ENCODE peak calls at places on chromosomes 12 and 14, in nine cellular contexts. Z is T-cell; I is breast epithelium; Q is bronchial epithelial cell; K is EH; Y is EL; V is dorsolateral prefrontal cortex; T is erythroblast; X is activated CD8-positive, alpha-beta memory T cell treated with anti-CD3 and anti-CD28 coated beads, Interleukin-2, amount 50 U/mL, for 48 hours. O is an unnamed sample.

GRCh38 chr14:75794615-75795038 is 133.6 kb downstream of the TTLL5 start:
- DNase-seq in Z (no peak), I (no peak), Q (peak; percentile 41), K (peak; percentile 74), Y (peak; percentile 37), V (no peak), T (no peak), X (no peak), O (no peak)

GRCh38 chr12:1220127-1221092 is 229.4 kb downstream of the ERC1 start:
- DNase-seq in Z (no peak), I (no peak), Q (peak; percentile 21), K (no peak), Y (no peak), V (no peak), T (no peak), X (no peak), O (no peak)

GRCh38 chr14:73740921-73741326 is 26.7 kb upstream of the PNMA1 start:
- DNase-seq in Z (no peak), I (peak; percentile 77), Q (peak; percentile 77), K (no peak), Y (peak; percentile 29), V (no peak), T (peak; percentile 71), X (no peak), O (peak; percentile 70)

GRCh38 chr12:102298022-102298421 is 100.4 kb upstream of the PMCH start:
- DNase-seq in Z (no peak), I (no peak), Q (peak; percentile 90), K (peak; percentile 92), Y (peak; percentile 73), V (no peak), T (no peak), X (no peak), O (no peak)

GRCh38 chr14:49206832-49207231 is 379.3 kb downstream of the RPS29 start:
- DNase-seq in Z (no peak), I (no peak), Q (no peak), K (no peak), Y (no peak), V (no peak), T (no peak), X (no peak), O (no peak)

GRCh38 chr12:94404854-94405253 is 54.8 kb downstream of the CEP83 start:
- DNase-seq in Z (no peak), I (no peak), Q (no peak), K (no peak), Y (no peak), V (no peak), T (no peak), X (no peak), O (no peak)

GRCh38 chr12:19010726-19011125 is 118.8 kb upstream of the PLEKHA5 start:
- DNase-seq in Z (no peak), I (no peak), Q (no peak), K (no peak), Y (no peak), V (no peak), T (no peak), X (no peak), O (no peak)

GRCh38 chr14:71659165-71659564 is 273.1 kb upstream of the RGS6 start:
- DNase-seq in Z (no peak), I (no peak), Q (peak; percentile 48), K (peak; percentile 41), Y (peak; percentile 34), V (no peak), T (no peak), X (no peak), O (no peak)

GRCh38 chr12:89373772-89374572 is 21.7 kb upstream of the DUSP6 start:
- DNase-seq in Z (no peak), I (peak; percentile 55), Q (peak; percentile 86), K (peak; percentile 85), Y (peak; percentile 75), V (no peak), T (no peak), X (no peak), O (no peak)

GRCh38 chr12:27794818-27795584 is 15.0 kb upstream of the MANSC4 start:
- DNase-seq in Z (no peak), I (no peak), Q (no peak), K (no peak), Y (no peak), V (no peak), T (no peak), X (no peak), O (peak; percentile 12)

GRCh38 chr12:46507766-46508165 is 135.2 kb upstream of the SLC38A2 start:
- DNase-seq in Z (no peak), I (no peak), Q (peak; percentile 89), K (no peak), Y (peak; percentile 25), V (no peak), T (no peak), X (no peak), O (no peak)

GRCh38 chr12:57990241-57990883 is 49.0 kb downstream of the ATP23 start:
- DNase-seq in Z (no peak), I (no peak), Q (peak; percentile 8), K (no peak), Y (no peak), V (no peak), T (no peak), X (no peak), O (no peak)

GRCh38 chr14:27536748-27537147 is 938.9 kb upstream of the NOVA1 start:
- DNase-seq in Z (no peak), I (no peak), Q (no peak), K (no peak), Y (no peak), V (no peak), T (no peak), X (no peak), O (no peak)

GRCh38 chr14:86779416-86779815 is 1213.6 kb downstream of the GALC start:
- DNase-seq in Z (no peak), I (no peak), Q (peak; percentile 37), K (no peak), Y (peak; percentile 27), V (no peak), T (no peak), X (no peak), O (no peak)